ENCODE peak calls at places on chromosomes 6 and 20, in four cellular contexts. E is neural progenitor cell, M is OCI-LY7, Z is brain microvascular endothelial cell. P is an unnamed sample.

GRCh38 chr6:166487148-166487547 is 99.3 kb downstream of the RAMACL start:
- DNase-seq in M (no peak), E (no peak), Z (no peak), P (no peak)

GRCh38 chr6:142693446-142693845 is 251.5 kb downstream of the HIVEP2 start:
- DNase-seq in M (no peak), Z (peak), E (no peak), P (no peak)

GRCh38 chr6:24662206-24662605 is 4.5 kb downstream of the TDP2 start:
- DNase-seq in M (no peak), Z (no peak), E (no peak), P (no peak)

GRCh38 chr20:33242319-33243100 is 6.7 kb downstream of the BPIFA1 start:
- DNase-seq in M (no peak), E (no peak), Z (no peak), P (no peak)

GRCh38 chr6:170206931-170207431 is 83.9 kb downstream of the DLL1 start:
- DNase-seq in E (no peak), M (no peak), Z (no peak), P (peak)

GRCh38 chr6:144343736-144344428 is 58.7 kb downstream of the UTRN start:
- DNase-seq in E (no peak), M (peak), Z (no peak), P (no peak)

GRCh38 chr6:159982726-159983506 is 14.0 kb downstream of the IGF2R start:
- DNase-seq in E (no peak), Z (no peak), M (no peak), P (no peak)

GRCh38 chr6:131565041-131565440 is 8.0 kb upstream of the ARG1 start:
- DNase-seq in E (no peak), M (no peak), Z (no peak), P (no peak)

GRCh38 chr6:154732538-154732823 is 735 bp upstream of the SCAF8 start:
- DNase-seq in M (no peak), Z (no peak), E (peak), P (peak)

GRCh38 chr6:112296122-112296521 is 41.8 kb upstream of the LAMA4 start:
- DNase-seq in E (peak), Z (peak), M (peak), P (peak)

GRCh38 chr6:15755555-15755954 is 92.7 kb upstream of the DTNBP1 start:
- DNase-seq in E (no peak), M (no peak), Z (no peak), P (no peak)

GRCh38 chr6:17381429-17382147 is 11.8 kb upstream of the CAP2 start:
- DNase-seq in M (no peak), Z (peak), E (no peak), P (no peak)

GRCh38 chr6:167437888-167438484 is 113.1 kb downstream of the TTLL2 start:
- DNase-seq in E (no peak), M (no peak), Z (no peak), P (no peak)

GRCh38 chr6:40391851-40392595 is 195.1 kb downstream of the LRFN2 start:
- DNase-seq in E (no peak), M (no peak), Z (no peak), P (no peak)

GRCh38 chr6:142429195-142429594 is 127.4 kb downstream of the ADGRG6 start:
- DNase-seq in M (no peak), Z (no peak), E (no peak), P (no peak)

GRCh38 chr6:161694995-161695394 is 421.1 kb upstream of the AGPAT4 start:
- DNase-seq in Z (peak), M (peak), E (peak), P (peak)

GRCh38 chr6:48315915-48316314 is 204.9 kb upstream of the PTCHD4 start:
- DNase-seq in Z (no peak), E (no peak), M (no peak), P (no peak)

GRCh38 chr6:46849361-46849690 is 56.1 kb downstream of the MEP1A start:
- DNase-seq in Z (no peak), M (no peak), E (no peak), P (no peak)
- H3K4me3 ChIP-seq in Z (no peak), M (no peak), E (no peak), P (peak)

DNA sequence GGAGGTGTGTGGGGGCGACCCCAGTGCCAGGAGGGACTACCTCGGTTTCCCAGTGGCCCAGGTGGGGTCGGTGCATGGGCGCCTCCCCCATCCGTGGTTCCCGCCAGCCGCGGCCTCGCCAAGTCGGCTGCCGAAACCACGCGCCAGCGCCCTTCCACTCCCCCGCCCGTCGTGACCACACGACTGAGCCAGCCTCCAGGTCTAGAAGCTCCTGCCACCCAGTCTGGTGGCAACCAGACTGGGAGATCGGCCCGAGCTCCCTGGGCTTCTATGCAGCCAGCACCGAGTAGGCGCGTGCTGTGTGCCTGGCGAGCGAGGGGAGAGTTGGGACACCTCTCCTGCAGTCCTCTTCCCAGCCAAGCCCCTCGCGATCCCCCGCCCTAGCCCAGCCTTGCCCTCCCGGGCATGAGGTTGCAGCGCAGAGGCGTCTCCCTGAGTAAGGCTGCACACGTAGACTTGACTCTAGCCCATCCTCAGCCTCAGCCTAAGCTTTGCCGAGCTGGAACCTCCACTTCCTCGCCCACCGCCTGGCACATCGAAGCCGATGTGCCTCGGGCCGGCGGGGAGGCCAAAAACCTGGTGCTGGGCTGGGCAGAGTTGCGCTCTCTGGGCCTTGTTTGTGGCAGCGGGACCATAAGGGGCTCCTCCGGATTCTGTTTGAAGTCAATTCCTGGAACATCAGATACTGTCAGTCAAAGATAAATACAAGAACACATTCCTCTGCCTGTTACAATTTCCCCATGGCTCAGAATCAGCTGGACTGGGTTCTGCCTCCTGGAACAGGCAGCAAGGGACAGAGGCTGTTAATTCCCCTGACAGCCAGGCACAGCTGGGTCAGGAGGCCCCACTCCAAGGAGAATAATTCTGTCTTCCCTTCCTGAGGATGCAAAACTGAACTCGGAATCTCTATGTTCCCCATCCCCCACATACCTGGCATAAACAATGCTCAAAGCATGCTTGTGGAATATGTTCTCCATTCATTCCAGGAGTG is 1.5 kb upstream of the CPNE5 start:
- DNase-seq in E (peak), Z (no peak), M (no peak), P (peak)
- H3K27ac ChIP-seq in E (no peak), Z (no peak), M (no peak), P (peak)

DNA sequence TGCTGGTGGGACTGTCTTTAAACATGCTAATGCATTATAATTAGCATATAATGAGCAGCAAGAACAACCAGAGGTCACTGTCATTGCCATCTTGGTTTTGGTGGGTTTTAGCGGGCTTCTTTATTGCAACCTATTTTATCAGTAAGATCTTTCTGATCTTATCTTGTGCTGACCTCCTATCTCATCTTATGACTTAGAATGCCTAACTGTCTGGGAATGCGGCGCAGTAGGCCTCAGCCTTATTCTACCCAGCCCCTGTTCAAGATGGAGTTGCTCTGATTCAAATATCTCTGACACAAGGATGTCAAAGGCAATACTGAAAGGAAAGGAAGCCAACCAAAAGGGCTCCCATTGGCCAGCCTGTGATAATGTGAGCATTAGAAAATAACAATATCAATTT is 29.8 kb upstream of the SEC63 start:
- DNase-seq in E (no peak), M (no peak), Z (no peak), P (no peak)
- H3K4me3 ChIP-seq in E (no peak), M (no peak), Z (no peak), P (no peak)

GRCh38 chr6:12490376-12490903 is 200.3 kb downstream of the EDN1 start:
- DNase-seq in M (no peak), Z (no peak), E (no peak), P (no peak)
- H3K27ac ChIP-seq in M (no peak), Z (peak), E (no peak), P (no peak)

DNA sequence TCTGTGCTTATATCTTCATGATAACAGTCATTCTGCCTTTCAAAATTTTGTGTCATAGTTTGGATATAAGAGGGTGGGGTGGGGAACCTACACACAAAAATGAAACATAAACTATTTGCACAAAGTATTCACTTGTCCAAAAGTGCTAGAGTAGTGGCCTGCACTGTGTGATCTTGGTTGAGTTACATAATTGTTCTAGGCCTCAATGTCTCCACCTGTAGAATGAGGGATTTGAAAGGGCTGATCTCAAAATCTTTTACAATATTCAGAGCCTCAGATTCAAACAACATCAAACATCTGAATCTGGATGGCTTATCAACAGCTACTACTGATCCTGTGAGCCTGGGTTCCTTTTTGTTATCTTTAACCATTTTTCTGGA is 64.3 kb upstream of the TMEM30A start:
- DNase-seq in M (no peak), Z (no peak), E (no peak), P (no peak)
- H3K4me3 ChIP-seq in M (no peak), Z (no peak), E (peak), P (no peak)

GRCh38 chr20:36098364-36098763 is 56.2 kb upstream of the EPB41L1 start:
- DNase-seq in Z (no peak), M (peak), E (no peak), P (no peak)

GRCh38 chr20:36102809-36103596 is 51.5 kb upstream of the EPB41L1 start:
- DNase-seq in M (no peak), E (no peak), Z (no peak), P (no peak)

GRCh38 chr20:36102306-36102705 is 52.2 kb upstream of the EPB41L1 start:
- DNase-seq in E (no peak), Z (no peak), M (no peak), P (no peak)

GRCh38 chr20:36099106-36099505 is 55.4 kb upstream of the EPB41L1 start:
- DNase-seq in M (no peak), Z (no peak), E (no peak), P (no peak)

GRCh38 chr20:36101201-36101600 is 53.3 kb upstream of the EPB41L1 start:
- DNase-seq in M (peak), Z (no peak), E (peak), P (peak)
- H3K27ac ChIP-seq in M (no peak), Z (no peak), E (no peak), P (no peak)

DNA sequence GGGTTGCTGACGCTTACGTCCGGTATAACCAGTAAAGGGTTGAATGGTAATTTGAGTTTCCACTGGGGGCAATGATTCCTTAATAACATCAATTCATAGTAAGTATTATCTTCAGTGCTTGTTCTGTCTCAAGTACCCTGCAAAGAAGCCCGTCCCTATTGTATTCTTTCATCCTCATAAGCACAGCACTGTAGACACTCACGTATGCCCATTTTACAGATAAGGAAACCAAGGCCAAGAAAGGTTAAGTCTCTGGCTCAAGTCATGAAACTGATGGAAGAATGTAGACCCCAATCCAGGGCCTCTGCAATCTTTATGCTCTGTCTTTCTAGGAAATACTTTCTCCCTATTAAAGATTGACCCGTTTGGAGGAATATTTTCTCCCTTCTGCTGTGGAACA is 251.2 kb downstream of the ZNF217 start:
- DNase-seq in E (no peak), M (no peak), Z (no peak), P (no peak)
- H3K4me3 ChIP-seq in E (no peak), M (no peak), Z (no peak), P (no peak)

DNA sequence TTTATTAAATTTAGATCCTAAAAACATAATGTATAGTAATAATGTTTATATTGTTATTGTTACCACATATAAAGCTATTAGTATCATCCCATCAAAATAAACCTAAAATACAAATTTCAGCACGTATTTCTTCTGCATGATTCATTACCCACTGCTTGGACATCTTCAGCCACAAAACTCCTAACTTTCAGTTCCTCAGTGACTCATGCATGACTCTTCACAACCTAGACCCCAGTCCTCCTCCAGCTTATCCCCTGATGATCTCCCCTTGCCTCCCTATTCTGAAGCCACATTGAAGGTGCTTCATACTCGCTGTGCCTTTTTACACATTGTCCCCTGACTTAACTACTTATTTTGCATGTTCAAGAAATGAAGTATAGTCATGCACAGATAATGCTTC is 11.2 kb upstream of the GPRC6A start:
- DNase-seq in Z (peak), M (no peak), E (no peak), P (no peak)
- H3K27ac ChIP-seq in Z (no peak), M (no peak), E (no peak), P (no peak)

GRCh38 chr20:53579581-53580375 is 13.9 kb downstream of the ZNF217 start:
- DNase-seq in E (no peak), M (peak), Z (no peak), P (no peak)
- H3K4me3 ChIP-seq in E (peak), M (peak), Z (no peak), P (no peak)

P was measured in SJCRH30.